ENCODE peak calls at places on chromosomes 1 and 21, in ten cellular contexts. One of them, this sample, is unnamed.
A peak's percentile ranks its signal among the peaks of the same experiment; 100 is the strongest.

GRCh38 chr1:163082971-163083370 is 13.8 kb downstream of the RGS4 start:
- DNase-seq in iris pigment epithelial cell: no peak
- DNase-seq in A172: no peak
- DNase-seq in ovary: no peak
- DNase-seq in MCF 10A: no peak
- DNase-seq in uterus: peak; percentile 19
- DNase-seq in stimulated activated CD4-positive, alpha-beta T cell treated with anti-CD3 and anti-CD28 coated beads, Interleukin-12 subunit alpha, Interleukin-12 subunit beta, amount 100 ng/mL, for 48 hours: no peak
- DNase-seq in activated CD4-positive, alpha-beta memory T cell treated with anti-CD3 and anti-CD28 coated beads, Interleukin-2, amount 10 ng/mL, durations not matched to agents 7 days and 5 days: no peak
- DNase-seq in dorsolateral prefrontal cortex: no peak
- DNase-seq in NCI-H2081: no peak
- DNase-seq in this sample: no peak

GRCh38 chr1:185853739-185854138 is 119.5 kb downstream of the HMCN1 start:
- DNase-seq in iris pigment epithelial cell: peak; percentile 84
- DNase-seq in A172: peak; percentile 66
- DNase-seq in ovary: no peak
- DNase-seq in MCF 10A: peak; percentile 65
- DNase-seq in uterus: no peak
- DNase-seq in stimulated activated CD4-positive, alpha-beta T cell treated with anti-CD3 and anti-CD28 coated beads, Interleukin-12 subunit alpha, Interleukin-12 subunit beta, amount 100 ng/mL, for 48 hours: no peak
- DNase-seq in activated CD4-positive, alpha-beta memory T cell treated with anti-CD3 and anti-CD28 coated beads, Interleukin-2, amount 10 ng/mL, durations not matched to agents 7 days and 5 days: no peak
- DNase-seq in dorsolateral prefrontal cortex: no peak
- DNase-seq in NCI-H2081: no peak
- DNase-seq in this sample: no peak

GRCh38 chr1:98677288-98677687 is 15.8 kb downstream of the SNX7 start:
- DNase-seq in iris pigment epithelial cell: peak; percentile 82
- DNase-seq in A172: peak; percentile 35
- DNase-seq in ovary: no peak
- DNase-seq in MCF 10A: peak; percentile 90
- DNase-seq in uterus: no peak
- DNase-seq in stimulated activated CD4-positive, alpha-beta T cell treated with anti-CD3 and anti-CD28 coated beads, Interleukin-12 subunit alpha, Interleukin-12 subunit beta, amount 100 ng/mL, for 48 hours: no peak
- DNase-seq in activated CD4-positive, alpha-beta memory T cell treated with anti-CD3 and anti-CD28 coated beads, Interleukin-2, amount 10 ng/mL, durations not matched to agents 7 days and 5 days: no peak
- DNase-seq in dorsolateral prefrontal cortex: no peak
- DNase-seq in NCI-H2081: peak; percentile 76
- DNase-seq in this sample: no peak

GRCh38 chr21:28118570-28118969 is 874.1 kb downstream of the LTN1 start:
- DNase-seq in iris pigment epithelial cell: no peak
- DNase-seq in A172: no peak
- DNase-seq in ovary: no peak
- DNase-seq in MCF 10A: no peak
- DNase-seq in uterus: no peak
- DNase-seq in stimulated activated CD4-positive, alpha-beta T cell treated with anti-CD3 and anti-CD28 coated beads, Interleukin-12 subunit alpha, Interleukin-12 subunit beta, amount 100 ng/mL, for 48 hours: no peak
- DNase-seq in activated CD4-positive, alpha-beta memory T cell treated with anti-CD3 and anti-CD28 coated beads, Interleukin-2, amount 10 ng/mL, durations not matched to agents 7 days and 5 days: no peak
- DNase-seq in dorsolateral prefrontal cortex: no peak
- DNase-seq in NCI-H2081: no peak
- DNase-seq in this sample: no peak

GRCh38 chr1:30749691-30750583 is 7.6 kb downstream of the LAPTM5 start:
- DNase-seq in iris pigment epithelial cell: no peak
- DNase-seq in A172: no peak
- DNase-seq in ovary: no peak
- DNase-seq in MCF 10A: no peak
- DNase-seq in uterus: no peak
- DNase-seq in stimulated activated CD4-positive, alpha-beta T cell treated with anti-CD3 and anti-CD28 coated beads, Interleukin-12 subunit alpha, Interleukin-12 subunit beta, amount 100 ng/mL, for 48 hours: no peak
- DNase-seq in activated CD4-positive, alpha-beta memory T cell treated with anti-CD3 and anti-CD28 coated beads, Interleukin-2, amount 10 ng/mL, durations not matched to agents 7 days and 5 days: peak; percentile 81
- DNase-seq in dorsolateral prefrontal cortex: no peak
- DNase-seq in NCI-H2081: no peak
- DNase-seq in this sample: no peak

GRCh38 chr1:58447891-58448290 is 98.6 kb downstream of the OMA1 start:
- DNase-seq in iris pigment epithelial cell: peak; percentile 57
- DNase-seq in A172: no peak
- DNase-seq in ovary: no peak
- DNase-seq in MCF 10A: no peak
- DNase-seq in uterus: no peak
- DNase-seq in stimulated activated CD4-positive, alpha-beta T cell treated with anti-CD3 and anti-CD28 coated beads, Interleukin-12 subunit alpha, Interleukin-12 subunit beta, amount 100 ng/mL, for 48 hours: no peak
- DNase-seq in activated CD4-positive, alpha-beta memory T cell treated with anti-CD3 and anti-CD28 coated beads, Interleukin-2, amount 10 ng/mL, durations not matched to agents 7 days and 5 days: no peak
- DNase-seq in dorsolateral prefrontal cortex: no peak
- DNase-seq in NCI-H2081: no peak
- DNase-seq in this sample: no peak

GRCh38 chr1:161844696-161845095 is 78.6 kb downstream of the ATF6 start:
- DNase-seq in iris pigment epithelial cell: no peak
- DNase-seq in A172: no peak
- DNase-seq in ovary: no peak
- DNase-seq in MCF 10A: no peak
- DNase-seq in uterus: no peak
- DNase-seq in stimulated activated CD4-positive, alpha-beta T cell treated with anti-CD3 and anti-CD28 coated beads, Interleukin-12 subunit alpha, Interleukin-12 subunit beta, amount 100 ng/mL, for 48 hours: no peak
- DNase-seq in activated CD4-positive, alpha-beta memory T cell treated with anti-CD3 and anti-CD28 coated beads, Interleukin-2, amount 10 ng/mL, durations not matched to agents 7 days and 5 days: no peak
- DNase-seq in dorsolateral prefrontal cortex: no peak
- DNase-seq in NCI-H2081: no peak
- DNase-seq in this sample: no peak

GRCh38 chr1:201648066-201648910 is 109.4 kb downstream of the NAV1 start:
- DNase-seq in iris pigment epithelial cell: peak; percentile 77
- DNase-seq in A172: peak; percentile 38
- DNase-seq in ovary: peak; percentile 66
- DNase-seq in MCF 10A: peak; percentile 44
- DNase-seq in uterus: peak; percentile 56
- DNase-seq in stimulated activated CD4-positive, alpha-beta T cell treated with anti-CD3 and anti-CD28 coated beads, Interleukin-12 subunit alpha, Interleukin-12 subunit beta, amount 100 ng/mL, for 48 hours: no peak
- DNase-seq in activated CD4-positive, alpha-beta memory T cell treated with anti-CD3 and anti-CD28 coated beads, Interleukin-2, amount 10 ng/mL, durations not matched to agents 7 days and 5 days: no peak
- DNase-seq in dorsolateral prefrontal cortex: peak; percentile 38
- DNase-seq in NCI-H2081: peak; percentile 80
- DNase-seq in this sample: no peak

GRCh38 chr1:247060771-247061170 is 17.8 kb downstream of the ZNF670 start:
- DNase-seq in iris pigment epithelial cell: no peak
- DNase-seq in A172: no peak
- DNase-seq in ovary: no peak
- DNase-seq in MCF 10A: no peak
- DNase-seq in uterus: no peak
- DNase-seq in stimulated activated CD4-positive, alpha-beta T cell treated with anti-CD3 and anti-CD28 coated beads, Interleukin-12 subunit alpha, Interleukin-12 subunit beta, amount 100 ng/mL, for 48 hours: no peak
- DNase-seq in activated CD4-positive, alpha-beta memory T cell treated with anti-CD3 and anti-CD28 coated beads, Interleukin-2, amount 10 ng/mL, durations not matched to agents 7 days and 5 days: no peak
- DNase-seq in dorsolateral prefrontal cortex: no peak
- DNase-seq in NCI-H2081: no peak
- DNase-seq in this sample: no peak

GRCh38 chr21:32423320-32423719 is 10.8 kb downstream of the EVA1C start:
- DNase-seq in iris pigment epithelial cell: peak; percentile 85
- DNase-seq in A172: peak; percentile 82
- DNase-seq in ovary: no peak
- DNase-seq in MCF 10A: peak; percentile 37
- DNase-seq in uterus: no peak
- DNase-seq in stimulated activated CD4-positive, alpha-beta T cell treated with anti-CD3 and anti-CD28 coated beads, Interleukin-12 subunit alpha, Interleukin-12 subunit beta, amount 100 ng/mL, for 48 hours: no peak
- DNase-seq in activated CD4-positive, alpha-beta memory T cell treated with anti-CD3 and anti-CD28 coated beads, Interleukin-2, amount 10 ng/mL, durations not matched to agents 7 days and 5 days: no peak
- DNase-seq in dorsolateral prefrontal cortex: no peak
- DNase-seq in NCI-H2081: no peak
- DNase-seq in this sample: no peak